ENCODE peak calls at places on chromosomes 11 and 22, in eight cellular contexts. One of them, this sample, is unnamed.

GRCh38 chr11:118691926-118692830 is 12.7 kb upstream of the TREH start:
- DNase-seq in Peyer's patch: no peak
- DNase-seq in tibial artery: no peak
- DNase-seq in fibroblast of the aortic adventitia: peak; percentile 30
- DNase-seq in epithelial cell of esophagus: peak; percentile 97
- DNase-seq in RWPE1: peak; percentile 90
- DNase-seq in dorsolateral prefrontal cortex: no peak
- DNase-seq in type B pancreatic cell: no peak
- DNase-seq in this sample: no peak

GRCh38 chr11:84825140-84825539 is 802.0 kb downstream of the DLG2 start:
- DNase-seq in epithelial cell of esophagus: no peak
- DNase-seq in dorsolateral prefrontal cortex: no peak
- DNase-seq in Peyer's patch: no peak
- DNase-seq in tibial artery: no peak
- DNase-seq in RWPE1: no peak
- DNase-seq in fibroblast of the aortic adventitia: no peak
- DNase-seq in type B pancreatic cell: no peak
- DNase-seq in this sample: no peak

GRCh38 chr22:20788627-20789344 is 14.9 kb downstream of the SERPIND1 start:
- DNase-seq in Peyer's patch: no peak
- DNase-seq in fibroblast of the aortic adventitia: no peak
- DNase-seq in RWPE1: no peak
- DNase-seq in type B pancreatic cell: no peak
- DNase-seq in tibial artery: no peak
- DNase-seq in dorsolateral prefrontal cortex: no peak
- DNase-seq in epithelial cell of esophagus: no peak
- DNase-seq in this sample: no peak

GRCh38 chr11:37504925-37505324 is 906.9 kb upstream of the RAG2 start:
- DNase-seq in type B pancreatic cell: no peak
- DNase-seq in dorsolateral prefrontal cortex: no peak
- DNase-seq in epithelial cell of esophagus: peak; percentile 95
- DNase-seq in Peyer's patch: peak; percentile 46
- DNase-seq in RWPE1: peak; percentile 85
- DNase-seq in fibroblast of the aortic adventitia: peak; percentile 96
- DNase-seq in tibial artery: no peak
- DNase-seq in this sample: no peak

GRCh38 chr11:117444256-117445096 is 116.8 kb downstream of the CEP164 start:
- DNase-seq in fibroblast of the aortic adventitia: no peak
- DNase-seq in RWPE1: no peak
- DNase-seq in Peyer's patch: no peak
- DNase-seq in type B pancreatic cell: no peak
- DNase-seq in tibial artery: peak; percentile 32
- DNase-seq in epithelial cell of esophagus: no peak
- DNase-seq in dorsolateral prefrontal cortex: no peak
- DNase-seq in this sample: no peak

GRCh38 chr11:126518996-126519351 is 163.5 kb downstream of the ST3GAL4 start:
- DNase-seq in tibial artery: no peak
- DNase-seq in Peyer's patch: no peak
- DNase-seq in dorsolateral prefrontal cortex: no peak
- DNase-seq in type B pancreatic cell: no peak
- DNase-seq in RWPE1: no peak
- DNase-seq in epithelial cell of esophagus: no peak
- DNase-seq in fibroblast of the aortic adventitia: no peak
- DNase-seq in this sample: no peak

GRCh38 chr11:86068138-86068861 is 584 bp downstream of the PICALM start:
- DNase-seq in tibial artery: peak; percentile 71
- DNase-seq in epithelial cell of esophagus: peak; percentile 35
- DNase-seq in RWPE1: no peak
- DNase-seq in type B pancreatic cell: no peak
- DNase-seq in Peyer's patch: peak; percentile 70
- DNase-seq in fibroblast of the aortic adventitia: peak; percentile 43
- DNase-seq in dorsolateral prefrontal cortex: peak; percentile 35
- DNase-seq in this sample: no peak

GRCh38 chr11:19200410-19201201 is 1.2 kb downstream of the CSRP3 start:
- DNase-seq in Peyer's patch: no peak
- DNase-seq in RWPE1: peak; percentile 71
- DNase-seq in fibroblast of the aortic adventitia: peak; percentile 90
- DNase-seq in tibial artery: no peak
- DNase-seq in epithelial cell of esophagus: peak; percentile 33
- DNase-seq in type B pancreatic cell: no peak
- DNase-seq in dorsolateral prefrontal cortex: no peak
- DNase-seq in this sample: peak; percentile 60

GRCh38 chr22:33957086-33957485 is 36.8 kb upstream of the LARGE1 start:
- DNase-seq in type B pancreatic cell: no peak
- DNase-seq in dorsolateral prefrontal cortex: no peak
- DNase-seq in tibial artery: no peak
- DNase-seq in Peyer's patch: no peak
- DNase-seq in fibroblast of the aortic adventitia: no peak
- DNase-seq in epithelial cell of esophagus: no peak
- DNase-seq in RWPE1: no peak
- DNase-seq in this sample: no peak

GRCh38 chr11:65043881-65044501 is 3.0 kb downstream of the SAC3D1 start:
- DNase-seq in epithelial cell of esophagus: no peak
- DNase-seq in Peyer's patch: no peak
- DNase-seq in RWPE1: no peak
- DNase-seq in tibial artery: peak; percentile 72
- DNase-seq in fibroblast of the aortic adventitia: peak; percentile 66
- DNase-seq in dorsolateral prefrontal cortex: no peak
- DNase-seq in type B pancreatic cell: no peak
- DNase-seq in this sample: peak; percentile 63

GRCh38 chr11:67572747-67573419 is 10.7 kb upstream of the GSTP1 start:
- DNase-seq in type B pancreatic cell: no peak
- DNase-seq in epithelial cell of esophagus: peak; percentile 71
- DNase-seq in RWPE1: no peak
- DNase-seq in tibial artery: no peak
- DNase-seq in Peyer's patch: peak; percentile 63
- DNase-seq in fibroblast of the aortic adventitia: peak; percentile 57
- DNase-seq in dorsolateral prefrontal cortex: peak; percentile 53
- DNase-seq in this sample: peak; percentile 73

GRCh38 chr11:15157181-15157580 is 42.5 kb downstream of the INSC start:
- DNase-seq in Peyer's patch: no peak
- DNase-seq in fibroblast of the aortic adventitia: peak; percentile 74
- DNase-seq in RWPE1: peak; percentile 55
- DNase-seq in type B pancreatic cell: no peak
- DNase-seq in tibial artery: no peak
- DNase-seq in dorsolateral prefrontal cortex: no peak
- DNase-seq in epithelial cell of esophagus: peak; percentile 94
- DNase-seq in this sample: no peak

GRCh38 chr11:33598426-33599069 is 102.1 kb downstream of the C11orf91 start:
- DNase-seq in RWPE1: no peak
- DNase-seq in type B pancreatic cell: no peak
- DNase-seq in fibroblast of the aortic adventitia: no peak
- DNase-seq in Peyer's patch: no peak
- DNase-seq in dorsolateral prefrontal cortex: peak; percentile 43
- DNase-seq in tibial artery: no peak
- DNase-seq in epithelial cell of esophagus: no peak
- DNase-seq in this sample: no peak

GRCh38 chr22:44393066-44393465 is 80.3 kb upstream of the SHISAL1 start:
- DNase-seq in RWPE1: no peak
- DNase-seq in Peyer's patch: peak; percentile 22
- DNase-seq in dorsolateral prefrontal cortex: no peak
- DNase-seq in type B pancreatic cell: peak; percentile 60
- DNase-seq in tibial artery: peak; percentile 48
- DNase-seq in fibroblast of the aortic adventitia: no peak
- DNase-seq in epithelial cell of esophagus: no peak
- DNase-seq in this sample: peak; percentile 4

GRCh38 chr22:17056807-17057206 is 28.0 kb upstream of the IL17RA start:
- DNase-seq in Peyer's patch: no peak
- DNase-seq in type B pancreatic cell: no peak
- DNase-seq in epithelial cell of esophagus: no peak
- DNase-seq in tibial artery: no peak
- DNase-seq in fibroblast of the aortic adventitia: no peak
- DNase-seq in RWPE1: no peak
- DNase-seq in dorsolateral prefrontal cortex: no peak
- DNase-seq in this sample: no peak

GRCh38 chr11:76835928-76836612 is 24.6 kb upstream of the ACER3 start:
- DNase-seq in Peyer's patch: peak; percentile 57
- DNase-seq in tibial artery: no peak
- DNase-seq in epithelial cell of esophagus: peak; percentile 42
- DNase-seq in RWPE1: peak; percentile 30
- DNase-seq in fibroblast of the aortic adventitia: peak; percentile 94
- DNase-seq in type B pancreatic cell: no peak
- DNase-seq in dorsolateral prefrontal cortex: no peak
- DNase-seq in this sample: peak; percentile 24

GRCh38 chr11:19978668-19979518 is 181.4 kb downstream of the DBX1 start:
- DNase-seq in dorsolateral prefrontal cortex: no peak
- DNase-seq in RWPE1: peak; percentile 79
- DNase-seq in epithelial cell of esophagus: peak; percentile 95
- DNase-seq in fibroblast of the aortic adventitia: peak; percentile 90
- DNase-seq in tibial artery: no peak
- DNase-seq in type B pancreatic cell: no peak
- DNase-seq in Peyer's patch: no peak
- DNase-seq in this sample: no peak

GRCh38 chr11:61963282-61964057 is 4.0 kb downstream of the FTH1 start:
- DNase-seq in epithelial cell of esophagus: peak; percentile 49
- DNase-seq in dorsolateral prefrontal cortex: peak; percentile 26
- DNase-seq in type B pancreatic cell: no peak
- DNase-seq in RWPE1: no peak
- DNase-seq in tibial artery: peak; percentile 72
- DNase-seq in fibroblast of the aortic adventitia: no peak
- DNase-seq in Peyer's patch: peak; percentile 47
- DNase-seq in this sample: no peak

GRCh38 chr11:79043726-79044125 is 397.1 kb downstream of the TENM4 start:
- DNase-seq in tibial artery: no peak
- DNase-seq in Peyer's patch: no peak
- DNase-seq in type B pancreatic cell: no peak
- DNase-seq in fibroblast of the aortic adventitia: peak; percentile 37
- DNase-seq in epithelial cell of esophagus: no peak
- DNase-seq in dorsolateral prefrontal cortex: no peak
- DNase-seq in RWPE1: no peak
- DNase-seq in this sample: no peak

GRCh38 chr22:17633217-17633997 is 4.9 kb upstream of the ATP6V1E1 start:
- DNase-seq in dorsolateral prefrontal cortex: no peak
- DNase-seq in fibroblast of the aortic adventitia: peak; percentile 95
- DNase-seq in epithelial cell of esophagus: peak; percentile 97
- DNase-seq in Peyer's patch: no peak
- DNase-seq in tibial artery: no peak
- DNase-seq in type B pancreatic cell: no peak
- DNase-seq in RWPE1: peak; percentile 75
- DNase-seq in this sample: no peak

GRCh38 chr11:17498475-17498874 is 21.8 kb upstream of the ABCC8 start:
- DNase-seq in epithelial cell of esophagus: peak; percentile 52
- DNase-seq in Peyer's patch: peak; percentile 46
- DNase-seq in dorsolateral prefrontal cortex: no peak
- DNase-seq in RWPE1: no peak
- DNase-seq in fibroblast of the aortic adventitia: no peak
- DNase-seq in tibial artery: no peak
- DNase-seq in type B pancreatic cell: no peak
- DNase-seq in this sample: no peak

GRCh38 chr22:24179478-24180210 is 1.6 kb upstream of the SUSD2 start:
- DNase-seq in epithelial cell of esophagus: no peak
- DNase-seq in dorsolateral prefrontal cortex: no peak
- DNase-seq in tibial artery: no peak
- DNase-seq in fibroblast of the aortic adventitia: no peak
- DNase-seq in type B pancreatic cell: no peak
- DNase-seq in Peyer's patch: no peak
- DNase-seq in RWPE1: no peak
- DNase-seq in this sample: no peak
- TF ChIP-seq CTCF in epithelial cell of esophagus: no peak
- TF ChIP-seq CTCF in dorsolateral prefrontal cortex: no peak
- TF ChIP-seq CTCF in tibial artery: no peak
- TF ChIP-seq CTCF in fibroblast of the aortic adventitia: no peak
- TF ChIP-seq CTCF in type B pancreatic cell: no peak
- TF ChIP-seq CTCF in Peyer's patch: no peak
- TF ChIP-seq CTCF in RWPE1: no peak
- TF ChIP-seq CTCF in this sample: no peak

GRCh38 chr22:22201185-22201924 is 43.2 kb upstream of the VPREB1 start:
- DNase-seq in RWPE1: peak; percentile 23
- DNase-seq in type B pancreatic cell: no peak
- DNase-seq in dorsolateral prefrontal cortex: no peak
- DNase-seq in Peyer's patch: no peak
- DNase-seq in epithelial cell of esophagus: peak; percentile 71
- DNase-seq in tibial artery: no peak
- DNase-seq in fibroblast of the aortic adventitia: no peak
- DNase-seq in this sample: peak; percentile 38
- TF ChIP-seq CTCF in RWPE1: peak; percentile 84
- TF ChIP-seq CTCF in type B pancreatic cell: peak; percentile 47
- TF ChIP-seq CTCF in dorsolateral prefrontal cortex: no peak
- TF ChIP-seq CTCF in Peyer's patch: peak; percentile 44
- TF ChIP-seq CTCF in epithelial cell of esophagus: peak; percentile 83
- TF ChIP-seq CTCF in tibial artery: no peak
- TF ChIP-seq CTCF in fibroblast of the aortic adventitia: no peak
- TF ChIP-seq CTCF in this sample: no peak

DNA sequence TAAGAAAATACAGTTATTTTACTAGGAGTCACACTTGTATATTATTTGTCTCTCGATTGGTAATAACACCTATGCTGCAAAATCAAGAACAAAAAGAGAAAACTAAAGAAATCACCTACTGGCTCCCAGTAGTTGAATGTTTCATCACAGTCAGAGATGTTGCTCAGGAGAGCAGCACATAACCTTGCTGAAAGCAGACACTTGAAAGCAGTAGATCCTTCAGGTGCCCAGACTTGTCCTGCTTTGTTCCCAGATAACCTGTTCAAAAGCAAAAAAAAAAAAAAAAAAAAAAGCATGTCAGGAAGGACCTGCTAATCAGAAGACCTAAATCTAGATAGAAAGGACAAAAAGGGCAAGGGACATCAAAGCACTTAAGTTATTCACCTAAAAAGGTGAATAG is 1.3 kb downstream of the ALG9 start:
- DNase-seq in tibial artery: no peak
- DNase-seq in Peyer's patch: no peak
- DNase-seq in type B pancreatic cell: no peak
- DNase-seq in RWPE1: no peak
- DNase-seq in fibroblast of the aortic adventitia: no peak
- DNase-seq in epithelial cell of esophagus: peak; percentile 54
- DNase-seq in dorsolateral prefrontal cortex: no peak
- DNase-seq in this sample: no peak
- TF ChIP-seq CTCF in tibial artery: no peak
- TF ChIP-seq CTCF in Peyer's patch: no peak
- TF ChIP-seq CTCF in type B pancreatic cell: no peak
- TF ChIP-seq CTCF in RWPE1: no peak
- TF ChIP-seq CTCF in fibroblast of the aortic adventitia: no peak
- TF ChIP-seq CTCF in epithelial cell of esophagus: no peak
- TF ChIP-seq CTCF in dorsolateral prefrontal cortex: no peak
- TF ChIP-seq CTCF in this sample: no peak

DNA sequence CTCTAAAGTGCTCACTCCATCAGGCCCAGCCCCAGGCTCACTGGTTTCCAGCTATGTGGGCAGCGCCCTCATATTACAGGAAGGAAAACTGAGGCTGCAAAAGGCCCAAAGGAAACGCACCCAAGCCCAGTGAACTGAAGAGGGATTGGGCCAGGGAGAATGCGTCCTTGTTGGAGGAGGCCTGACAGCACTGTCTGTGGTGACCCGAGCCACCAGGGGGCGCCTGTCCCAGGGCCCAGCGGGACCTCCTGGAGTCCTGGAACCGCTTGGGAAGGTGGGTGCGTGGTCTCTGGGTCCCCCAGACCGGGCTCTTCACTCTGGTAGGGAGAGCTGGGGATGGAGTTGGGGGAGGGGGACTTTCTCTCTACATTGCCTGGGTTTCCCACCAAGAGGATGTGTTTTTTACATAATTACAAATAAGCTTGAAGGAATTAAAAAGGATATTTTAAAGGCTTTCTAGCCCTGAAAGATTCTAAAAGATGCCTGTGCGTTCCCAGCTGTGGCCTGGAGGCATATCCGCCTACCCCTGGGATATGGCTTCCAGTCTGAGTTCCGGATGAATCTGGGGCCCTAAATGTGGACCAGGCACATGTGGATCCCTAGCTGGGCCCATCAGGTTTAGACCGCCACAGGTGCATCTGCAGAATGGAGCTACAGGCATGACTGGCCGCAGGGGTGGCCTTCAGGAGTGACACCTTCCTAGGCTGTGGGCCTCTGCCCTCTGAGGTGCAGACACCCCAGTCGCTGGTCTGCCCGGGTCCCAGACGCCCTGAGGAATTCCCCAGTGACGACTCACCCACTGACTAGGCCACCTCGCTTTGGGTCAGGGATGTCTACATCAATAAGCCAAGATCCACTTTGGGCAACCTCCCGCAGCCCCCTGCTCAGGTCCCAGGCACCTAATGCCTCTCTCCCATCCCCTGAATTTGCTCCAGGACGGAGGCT is 4.2 kb downstream of the SPI1 start:
- DNase-seq in dorsolateral prefrontal cortex: peak; percentile 78
- DNase-seq in tibial artery: peak; percentile 89
- DNase-seq in Peyer's patch: peak; percentile 87
- DNase-seq in epithelial cell of esophagus: peak; percentile 76
- DNase-seq in fibroblast of the aortic adventitia: peak; percentile 74
- DNase-seq in type B pancreatic cell: peak; percentile 83
- DNase-seq in RWPE1: peak; percentile 71
- DNase-seq in this sample: peak; percentile 92
- TF ChIP-seq CTCF in dorsolateral prefrontal cortex: peak; percentile 93
- TF ChIP-seq CTCF in tibial artery: peak; percentile 91
- TF ChIP-seq CTCF in Peyer's patch: peak; percentile 97
- TF ChIP-seq CTCF in epithelial cell of esophagus: peak; percentile 90
- TF ChIP-seq CTCF in fibroblast of the aortic adventitia: peak; percentile 96
- TF ChIP-seq CTCF in type B pancreatic cell: peak; percentile 96
- TF ChIP-seq CTCF in RWPE1: peak; percentile 92
- TF ChIP-seq CTCF in this sample: peak; percentile 92